ENCODE peak calls at places on chromosomes 4 and X, in six cellular contexts. E is ELR; D is B cell; V is NCI-H2107; W is AG08395; F is activated CD4-positive, CD25-positive, alpha-beta regulatory T cell. U is an unnamed sample.

GRCh38 chr4:921830-922331 is 10.2 kb downstream of the GAK start:
- DNase-seq in F (no peak), V (no peak), W (no peak), D (peak; percentile 68), E (no peak), U (no peak)

GRCh38 chr4:181637186-181638105 is 605.8 kb upstream of the TENM3 start:
- DNase-seq in E (peak; percentile 21), F (no peak), V (no peak), D (no peak), W (peak; percentile 55), U (no peak)

GRCh38 chr4:1205641-1206298 is 33.4 kb upstream of the SPON2 start:
- DNase-seq in F (no peak), V (no peak), W (no peak), E (no peak), D (no peak), U (no peak)

GRCh38 chr4:154744341-154744948 is 645 bp downstream of the LRAT start:
- DNase-seq in V (no peak), E (no peak), D (no peak), W (no peak), F (no peak), U (no peak)

GRCh38 chr4:15294832-15295231 is 133.0 kb upstream of the C1QTNF7 start:
- DNase-seq in V (no peak), D (no peak), W (no peak), E (no peak), F (no peak), U (no peak)

GRCh38 chr4:10115271-10115656 is 1.3 kb downstream of the WDR1 start:
- DNase-seq in E (peak; percentile 76), F (no peak), V (no peak), W (peak; percentile 65), D (no peak), U (peak; percentile 33)

GRCh38 chr4:89616382-89616781 is 220.6 kb downstream of the SNCA start:
- DNase-seq in W (no peak), V (no peak), E (no peak), D (no peak), F (no peak), U (no peak)

GRCh38 chrX:73262991-73263390 is 48.3 kb upstream of the NAP1L2 start:
- DNase-seq in V (no peak), D (peak; percentile 1), W (no peak), F (no peak), E (peak; percentile 7), U (peak; percentile 1)

GRCh38 chr4:81783565-81783964 is 311.9 kb upstream of the RASGEF1B start:
- DNase-seq in F (no peak), D (no peak), V (no peak), W (no peak), E (no peak), U (no peak)

GRCh38 chrX:11381464-11381863 is 88.3 kb downstream of the AMELX start:
- DNase-seq in D (peak; percentile 59), E (peak; percentile 68), V (peak; percentile 2), F (no peak), W (peak; percentile 23), U (peak; percentile 4)

GRCh38 chr4:184007891-184008290 is 102.8 kb downstream of the STOX2 start:
- DNase-seq in W (peak; percentile 29), E (peak; percentile 29), V (no peak), F (no peak), D (no peak), U (no peak)

GRCh38 chr4:182743815-182744214 is 173.4 kb downstream of the DCTD start:
- DNase-seq in E (no peak), D (no peak), V (no peak), F (no peak), W (no peak), U (no peak)

GRCh38 chr4:101356928-101357327 is 9.6 kb upstream of the PPP3CA start:
- DNase-seq in F (no peak), D (no peak), E (peak; percentile 89), W (peak; percentile 84), V (no peak), U (no peak)

GRCh38 chrX:67780694-67781109 is 236.9 kb downstream of the AR start:
- DNase-seq in W (peak; percentile 74), E (peak; percentile 87), V (no peak), D (no peak), F (no peak), U (peak; percentile 7)

GRCh38 chr4:105092356-105092755 is 54.3 kb upstream of the TET2 start:
- DNase-seq in D (no peak), V (no peak), W (peak; percentile 47), F (no peak), E (peak; percentile 54), U (no peak)

GRCh38 chrX:74535633-74536141 is 78.7 kb downstream of the RLIM start:
- DNase-seq in E (peak; percentile 76), F (no peak), W (peak; percentile 51), V (no peak), D (peak; percentile 27), U (peak; percentile 13)

GRCh38 chr4:100428051-100428450 is 89.8 kb downstream of the EMCN start:
- DNase-seq in V (no peak), F (no peak), E (peak; percentile 62), D (no peak), W (peak; percentile 2), U (peak; percentile 37)